ENCODE peak calls at places on chromosomes 6 and 20, in seven cellular contexts. N is heart left ventricle, S is fibroblast of lung, R is upper lobe of left lung, W is MG63, M is adrenal gland, C is breast epithelium. F is an unnamed sample.
A peak's percentile ranks its signal among the peaks of the same experiment; 100 is the strongest.

GRCh38 chr20:34528921-34529297 is 12.7 kb downstream of the DYNLRB1 start:
- DNase-seq in N (peak; percentile 84), S (peak; percentile 39), R (no peak), W (peak; percentile 44), M (peak; percentile 65), C (peak; percentile 70), F (no peak)

GRCh38 chr6:156021746-156022396 is 566.2 kb upstream of the NOX3 start:
- DNase-seq in N (no peak), S (peak; percentile 63), R (no peak), W (peak; percentile 32), M (no peak), C (no peak), F (peak; percentile 16)

GRCh38 chr20:4951299-4951698 is 50.0 kb downstream of the SLC23A2 start:
- DNase-seq in N (no peak), S (peak; percentile 83), R (no peak), W (peak; percentile 79), M (peak; percentile 86), C (no peak), F (peak; percentile 77)

GRCh38 chr6:157518399-157519250 is 137.6 kb downstream of the ZDHHC14 start:
- DNase-seq in N (peak; percentile 57), S (peak; percentile 38), R (peak; percentile 33), W (no peak), M (no peak), C (no peak), F (no peak)

GRCh38 chr20:59939879-59940128 is 301 bp downstream of the PPP1R3D start:
- DNase-seq in N (peak; percentile 65), S (no peak), R (no peak), W (no peak), M (peak; percentile 51), C (no peak), F (no peak)

GRCh38 chr6:1295420-1295819 is 16.5 kb upstream of the FOXQ1 start:
- DNase-seq in N (no peak), S (no peak), R (no peak), W (no peak), M (no peak), C (no peak), F (no peak)

GRCh38 chr6:107767637-107768036 is 56.5 kb downstream of the SCML4 start:
- DNase-seq in N (no peak), S (no peak), R (no peak), W (no peak), M (no peak), C (no peak), F (no peak)

GRCh38 chr6:1596088-1596852 is 13.4 kb upstream of the FOXC1 start:
- DNase-seq in N (peak; percentile 38), S (peak; percentile 52), R (no peak), W (no peak), M (peak; percentile 61), C (no peak), F (no peak)

GRCh38 chr6:170367241-170367640 is 60.7 kb downstream of the FAM120B start:
- DNase-seq in N (no peak), S (peak; percentile 69), R (no peak), W (no peak), M (no peak), C (no peak), F (no peak)

GRCh38 chr20:54025166-54025835 is 45.1 kb downstream of the BCAS1 start:
- DNase-seq in N (no peak), S (peak; percentile 21), R (no peak), W (peak; percentile 28), M (no peak), C (no peak), F (no peak)

GRCh38 chr20:63977392-63978276 is 1.8 kb downstream of the SAMD10 start:
- DNase-seq in N (no peak), S (peak; percentile 76), R (peak; percentile 76), W (peak; percentile 76), M (peak; percentile 62), C (no peak), F (peak; percentile 83)

GRCh38 chr6:140809694-140810101 is 1323.0 kb upstream of the GJE1 start:
- DNase-seq in N (no peak), S (no peak), R (no peak), W (no peak), M (no peak), C (no peak), F (peak; percentile 61)

GRCh38 chr6:4664117-4664626 is 112.0 kb upstream of the CDYL start:
- DNase-seq in N (peak; percentile 81), S (peak; percentile 91), R (no peak), W (peak; percentile 94), M (no peak), C (peak; percentile 44), F (peak; percentile 83)

GRCh38 chr20:62062661-62063600 is 2.8 kb downstream of the TAF4 start:
- DNase-seq in N (no peak), S (no peak), R (peak; percentile 78), W (no peak), M (no peak), C (no peak), F (no peak)

GRCh38 chr20:4099905-4100675 is 84.7 kb upstream of the RNF24 start:
- DNase-seq in N (no peak), S (peak; percentile 38), R (no peak), W (peak; percentile 73), M (no peak), C (no peak), F (no peak)

GRCh38 chr6:7216941-7217621 is 95.9 kb downstream of the SSR1 start:
- DNase-seq in N (peak; percentile 77), S (peak; percentile 28), R (peak; percentile 66), W (no peak), M (peak; percentile 61), C (no peak), F (no peak)
- H3K36me3 ChIP-seq in N (peaks cover 64% of the 10 kb centered on the region), S (peaks cover 12% of the 10 kb centered on the region), R (peaks cover 4% of the 10 kb centered on the region), W (peaks cover 86% of the 10 kb centered on the region), M (peaks cover 31% of the 10 kb centered on the region), C (no peaks in the 10 kb centered on the region), F (peaks cover 22% of the 10 kb centered on the region)

DNA sequence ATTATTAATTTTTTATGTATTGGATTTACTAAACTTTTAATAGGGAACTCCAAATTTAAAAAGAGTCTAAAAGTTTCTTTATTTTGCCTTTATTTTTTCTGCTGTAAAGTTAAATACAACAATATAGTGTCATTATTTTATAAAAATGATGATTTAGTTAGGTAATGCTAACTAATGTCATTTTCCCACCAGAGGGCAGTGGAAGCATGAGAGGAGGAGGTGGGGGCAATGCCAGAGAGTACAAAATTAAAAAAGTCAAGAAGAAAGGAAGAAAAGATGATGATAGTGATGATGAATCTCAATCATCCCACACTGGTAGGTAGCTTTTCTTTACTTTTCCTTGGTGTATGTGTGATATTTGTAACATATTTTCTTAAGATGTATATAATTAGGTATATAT is 20.2 kb upstream of the FHL5 start:
- DNase-seq in N (no peak), S (peak; percentile 17), R (no peak), W (no peak), M (no peak), C (no peak), F (no peak)
- H3K36me3 ChIP-seq in N (peaks cover 99% of the 10 kb centered on the region), S (peaks cover 5% of the 10 kb centered on the region), R (peaks cover 8% of the 10 kb centered on the region), W (peaks cover 38% of the 10 kb centered on the region), M (peaks cover 64% of the 10 kb centered on the region), C (peaks cover 22% of the 10 kb centered on the region), F (peaks cover 26% of the 10 kb centered on the region)

GRCh38 chr20:47220161-47220582 is 136.3 kb downstream of the ZMYND8 start:
- DNase-seq in N (no peak), S (peak; percentile 41), R (no peak), W (peak; percentile 31), M (peak; percentile 52), C (no peak), F (no peak)

GRCh38 chr20:47217482-47218446 is 138.7 kb downstream of the ZMYND8 start:
- DNase-seq in N (no peak), S (no peak), R (no peak), W (no peak), M (no peak), C (no peak), F (no peak)

GRCh38 chr20:47213960-47214359 is 142.5 kb downstream of the ZMYND8 start:
- DNase-seq in N (no peak), S (no peak), R (no peak), W (no peak), M (no peak), C (no peak), F (no peak)

GRCh38 chr20:47215653-47216397 is 140.7 kb downstream of the ZMYND8 start:
- DNase-seq in N (no peak), S (no peak), R (no peak), W (peak; percentile 50), M (peak; percentile 48), C (no peak), F (no peak)

DNA sequence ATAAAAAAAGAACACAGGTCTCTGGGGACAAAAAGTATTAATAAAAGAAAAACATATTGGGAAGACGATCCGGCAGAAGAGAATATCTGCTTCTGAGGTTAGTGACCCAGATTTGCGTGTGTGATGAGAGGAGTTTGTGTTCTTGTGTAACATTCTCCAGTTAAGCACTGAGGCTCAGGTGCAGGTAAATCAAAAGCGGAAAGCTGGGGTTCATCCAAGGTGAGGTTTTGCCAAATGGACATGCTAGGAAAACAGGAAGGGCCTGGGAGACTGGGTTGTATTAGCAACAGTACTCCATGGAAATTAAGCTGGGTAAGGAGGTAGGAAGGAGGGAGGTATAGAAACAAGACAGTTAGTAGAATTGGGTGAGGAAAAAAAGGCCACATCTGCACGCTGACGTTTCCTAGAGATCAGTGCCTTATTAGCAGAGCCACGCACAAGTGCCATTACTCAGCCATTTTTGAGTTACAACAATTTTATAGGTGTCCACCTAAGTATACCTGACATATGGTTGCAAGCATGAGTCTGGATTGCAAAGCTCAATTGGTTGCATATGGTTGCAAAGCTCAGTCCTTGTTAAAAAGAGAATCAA is 139.6 kb downstream of the ZMYND8 start:
- DNase-seq in N (no peak), S (no peak), R (no peak), W (no peak), M (no peak), C (no peak), F (no peak)
- H3K36me3 ChIP-seq in N (peaks cover 86% of the 10 kb centered on the region), S (peaks cover 5% of the 10 kb centered on the region), R (peaks cover 27% of the 10 kb centered on the region), W (peaks cover 73% of the 10 kb centered on the region), M (peaks cover 84% of the 10 kb centered on the region), C (no peaks in the 10 kb centered on the region), F (peaks cover 46% of the 10 kb centered on the region)

DNA sequence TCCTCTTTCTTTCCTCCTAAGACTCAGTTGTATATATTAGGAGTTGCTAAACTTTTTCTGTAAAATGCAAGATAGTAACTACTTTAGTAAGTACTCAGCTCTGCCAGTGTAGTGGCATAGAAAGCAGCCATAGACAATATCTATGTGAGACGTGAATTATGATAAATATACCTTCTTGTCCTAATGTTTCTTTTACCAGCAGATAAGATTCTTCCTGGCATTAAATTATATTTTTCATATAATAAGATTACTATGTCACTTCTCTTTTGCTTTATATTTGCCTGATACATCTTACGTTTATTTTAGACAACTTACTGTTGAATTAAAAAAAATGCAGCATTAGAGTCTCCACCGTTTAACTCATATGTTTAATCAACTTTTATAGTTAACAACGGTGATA is 51.7 kb downstream of the HDGFL1 start:
- DNase-seq in N (no peak), S (no peak), R (no peak), W (no peak), M (no peak), C (no peak), F (no peak)
- H3K36me3 ChIP-seq in N (no peaks in the 10 kb centered on the region), S (no peaks in the 10 kb centered on the region), R (no peaks in the 10 kb centered on the region), W (no peaks in the 10 kb centered on the region), M (no peaks in the 10 kb centered on the region), C (no peaks in the 10 kb centered on the region), F (no peaks in the 10 kb centered on the region)

DNA sequence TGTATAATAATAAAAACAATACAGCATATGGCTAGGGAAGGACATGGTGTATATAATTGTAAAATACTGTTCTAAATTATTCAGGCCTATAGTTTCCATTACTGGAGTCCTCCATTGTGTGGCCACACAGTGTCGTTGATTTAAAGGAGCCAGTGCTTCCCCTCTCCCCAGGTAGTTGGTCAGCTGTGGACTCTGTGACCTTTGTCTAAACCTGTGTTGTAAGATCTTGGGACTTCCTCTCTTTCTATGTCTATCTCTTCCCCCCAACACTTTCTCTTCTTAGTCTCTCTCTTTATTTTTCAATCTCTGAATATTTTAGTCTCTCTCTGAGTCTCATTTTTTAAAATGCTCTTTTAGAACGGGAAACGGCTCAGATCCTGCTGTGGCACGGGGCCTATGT is 35.6 kb downstream of the BRPF3 start:
- DNase-seq in N (no peak), S (no peak), R (no peak), W (no peak), M (no peak), C (no peak), F (no peak)
- H3K36me3 ChIP-seq in N (peaks cover 68% of the 10 kb centered on the region), S (peaks cover 23% of the 10 kb centered on the region), R (peaks cover 27% of the 10 kb centered on the region), W (peaks cover 9% of the 10 kb centered on the region), M (peaks cover 58% of the 10 kb centered on the region), C (peaks cover 4% of the 10 kb centered on the region), F (peaks cover 50% of the 10 kb centered on the region)